ENCODE peak calls at places on chromosome 10, in nine cellular contexts. R is vagina, G is transverse colon, Q is prostate gland, U is sigmoid colon, B is H1, A is HCT116, O is spleen, C is endothelial cell of umbilical vein. Z is an unnamed sample.

GRCh38 chr10:13441476-13441875 is 87.3 kb downstream of the BEND7 start:
- DNase-seq in B (no peak), Q (no peak), C (no peak), O (no peak), A (no peak), U (no peak), G (no peak), R (no peak), Z (no peak)

GRCh38 chr10:97355571-97355975 is 21.0 kb upstream of the FRAT2 start:
- DNase-seq in G (peak), B (no peak), C (peak), O (no peak), Q (peak), U (no peak), A (no peak), R (no peak), Z (no peak)

GRCh38 chr10:93465806-93466675 is 16.1 kb downstream of the MYOF start:
- DNase-seq in G (peak), B (no peak), Q (peak), O (no peak), C (peak), R (no peak), A (peak), U (peak), Z (no peak)

GRCh38 chr10:77965294-77965693 is 38.7 kb upstream of the DLG5 start:
- DNase-seq in C (no peak), O (no peak), B (no peak), A (no peak), G (no peak), U (no peak), R (no peak), Q (no peak), Z (no peak)

GRCh38 chr10:21399392-21400015 is 126.0 kb downstream of the SKIDA1 start:
- DNase-seq in R (no peak), B (no peak), G (no peak), O (no peak), A (no peak), U (no peak), C (peak), Q (peak), Z (no peak)

GRCh38 chr10:72738476-72738875 is 46.5 kb downstream of the MCU start:
- DNase-seq in U (no peak), R (no peak), Q (no peak), C (peak), O (no peak), G (no peak), A (no peak), B (no peak), Z (no peak)

GRCh38 chr10:49075743-49076142 is 39.6 kb downstream of the VSTM4 start:
- DNase-seq in G (no peak), C (no peak), O (no peak), U (no peak), B (no peak), Q (no peak), R (no peak), A (no peak), Z (no peak)

GRCh38 chr10:42961776-42962119 is 115.1 kb upstream of the RET start:
- DNase-seq in B (no peak), A (no peak), O (peak), G (peak), Q (no peak), R (no peak), C (no peak), U (peak), Z (no peak)

GRCh38 chr10:125027889-125028288 is 86.0 kb downstream of the ZRANB1 start:
- DNase-seq in R (no peak), U (no peak), C (no peak), Q (no peak), O (no peak), A (no peak), B (no peak), G (no peak), Z (no peak)

GRCh38 chr10:58868736-58869435 is 307.6 kb upstream of the PHYHIPL start:
- DNase-seq in Q (no peak), B (no peak), A (no peak), U (no peak), R (no peak), G (no peak), C (no peak), O (no peak), Z (no peak)

GRCh38 chr10:124351481-124352220 is 67.1 kb downstream of the OAT start:
- DNase-seq in G (no peak), R (no peak), C (no peak), B (no peak), Q (no peak), A (no peak), O (peak), U (no peak), Z (no peak)

GRCh38 chr10:58460157-58460556 is 52.5 kb upstream of the BICC1 start:
- DNase-seq in R (no peak), O (no peak), B (no peak), G (no peak), Q (no peak), A (no peak), C (no peak), U (no peak), Z (no peak)

GRCh38 chr10:120782336-120782735 is 68.8 kb upstream of the WDR11 start:
- DNase-seq in A (no peak), B (no peak), C (no peak), U (no peak), Q (no peak), R (no peak), O (no peak), G (no peak), Z (no peak)

GRCh38 chr10:124081547-124082140 is 11.8 kb downstream of the CHST15 start:
- DNase-seq in Q (no peak), B (no peak), G (no peak), A (no peak), R (no peak), C (no peak), U (no peak), O (no peak), Z (no peak)

GRCh38 chr10:31929986-31930675 is 1.5 kb upstream of the ARHGAP12 start:
- DNase-seq in O (no peak), R (no peak), G (no peak), A (no peak), U (no peak), B (no peak), Q (peak), C (peak), Z (no peak)

GRCh38 chr10:103692421-103693069 is 162.8 kb downstream of the SH3PXD2A start:
- DNase-seq in G (peak), C (no peak), B (no peak), U (no peak), A (no peak), O (no peak), R (no peak), Q (no peak), Z (peak)

GRCh38 chr10:51895209-51895608 is 195.8 kb upstream of the CSTF2T start:
- DNase-seq in U (peak), O (no peak), Q (no peak), A (no peak), B (no peak), R (no peak), G (no peak), C (no peak), Z (no peak)

GRCh38 chr10:108598831-108599230 is 1324.5 kb downstream of the XPNPEP1 start:
- DNase-seq in O (no peak), B (no peak), A (no peak), Q (no peak), R (no peak), U (no peak), C (no peak), G (no peak), Z (no peak)

GRCh38 chr10:70191906-70192305 is 21.6 kb upstream of the SAR1A start:
- DNase-seq in Q (no peak), O (no peak), B (no peak), R (no peak), C (no peak), U (no peak), A (no peak), G (no peak), Z (no peak)

GRCh38 chr10:92126100-92126650 is 164.7 kb downstream of the CPEB3 start:
- DNase-seq in O (no peak), C (peak), A (no peak), U (no peak), Q (no peak), B (no peak), R (no peak), G (no peak), Z (no peak)

GRCh38 chr10:90718185-90718584 is 139.7 kb downstream of the HTR7 start:
- DNase-seq in U (no peak), A (no peak), G (no peak), B (no peak), Q (no peak), R (no peak), O (no peak), C (no peak), Z (no peak)

GRCh38 chr10:100909506-100910260 is 3.1 kb upstream of the SLF2 start:
- DNase-seq in G (no peak), C (peak), B (no peak), Q (no peak), O (no peak), R (no peak), A (no peak), U (no peak), Z (no peak)

GRCh38 chr10:83801983-83802382 is 337.3 kb upstream of the GHITM start:
- DNase-seq in R (no peak), Q (no peak), C (no peak), G (no peak), O (no peak), B (no peak), U (no peak), A (no peak), Z (no peak)

GRCh38 chr10:109205929-109206585 is 717.3 kb downstream of the XPNPEP1 start:
- DNase-seq in B (no peak), O (no peak), C (no peak), G (no peak), A (no peak), U (no peak), R (no peak), Q (no peak), Z (no peak)

GRCh38 chr10:124898493-124898892 is 43.4 kb upstream of the ZRANB1 start:
- DNase-seq in G (peak), A (no peak), U (no peak), O (no peak), Q (no peak), B (no peak), C (no peak), R (no peak), Z (no peak)

GRCh38 chr10:109504401-109504800 is 418.9 kb downstream of the XPNPEP1 start:
- DNase-seq in Q (no peak), O (no peak), B (no peak), U (no peak), A (no peak), C (no peak), G (no peak), R (no peak), Z (no peak)

GRCh38 chr10:11593612-11594011 is 17.8 kb downstream of the USP6NL start:
- DNase-seq in U (no peak), G (peak), C (no peak), B (no peak), O (no peak), A (no peak), Q (no peak), R (no peak), Z (no peak)

GRCh38 chr10:6046458-6047325 is 15.5 kb downstream of the IL2RA start:
- DNase-seq in G (no peak), C (no peak), A (no peak), B (no peak), R (peak), O (no peak), U (peak), Q (no peak), Z (no peak)

GRCh38 chr10:6047326-6047611 is 14.9 kb downstream of the IL2RA start:
- DNase-seq in U (no peak), A (no peak), Q (no peak), O (no peak), B (no peak), R (peak), C (no peak), G (no peak), Z (no peak)

GRCh38 chr10:6044060-6044459 is 18.1 kb downstream of the IL2RA start:
- DNase-seq in B (no peak), A (no peak), C (no peak), R (no peak), O (no peak), U (peak), G (no peak), Q (no peak), Z (no peak)

GRCh38 chr10:6045600-6046457 is 16.3 kb downstream of the IL2RA start:
- DNase-seq in B (no peak), G (no peak), C (no peak), U (peak), Q (no peak), R (peak), O (no peak), A (no peak), Z (no peak)

GRCh38 chr10:6044651-6045599 is 17.2 kb downstream of the IL2RA start:
- DNase-seq in O (no peak), Q (no peak), R (peak), U (peak), B (no peak), C (no peak), A (no peak), G (no peak), Z (no peak)
- TF ChIP-seq POLR2AphosphoS5 in O (no peak), Q (no peak), R (no peak), U (no peak), B (no peak), C (no peak), A (no peak), G (no peak), Z (no peak)

DNA sequence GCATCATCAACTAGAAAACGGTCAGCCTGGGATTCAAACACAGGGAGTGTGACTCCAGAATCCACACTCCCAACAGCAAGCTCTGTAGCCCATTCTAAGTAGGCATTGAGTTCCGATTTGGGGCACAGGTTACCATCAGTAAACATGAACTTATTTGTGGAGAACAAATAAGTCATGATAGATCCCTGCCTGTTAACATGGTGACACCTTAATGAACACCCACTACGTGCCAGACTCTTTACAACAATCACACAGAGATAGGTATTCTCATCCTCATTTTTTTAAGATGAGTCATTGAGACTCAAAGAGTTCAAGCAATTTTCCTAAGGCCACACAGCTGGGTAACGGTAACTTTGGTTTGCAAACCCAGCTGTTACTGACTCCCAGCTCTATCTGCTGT is 91.5 kb downstream of the LYZL2 start:
- DNase-seq in Q (no peak), A (no peak), B (no peak), C (no peak), O (no peak), R (no peak), U (no peak), G (no peak), Z (no peak)
- TF ChIP-seq POLR2A in Q (no peak), A (no peak), B (no peak), C (no peak), O (no peak), R (no peak), U (no peak), G (no peak), Z (no peak)

GRCh38 chr10:96321822-96322221 is 17.6 kb downstream of the DNTT start:
- DNase-seq in O (no peak), C (no peak), G (no peak), R (no peak), Q (no peak), B (no peak), A (no peak), U (no peak), Z (no peak)
- TF ChIP-seq POLR2AphosphoS5 in O (no peak), C (no peak), G (no peak), R (no peak), Q (no peak), B (no peak), A (no peak), U (no peak), Z (no peak)

GRCh38 chr10:95873139-95873538 is 34.6 kb upstream of the CC2D2B start:
- DNase-seq in A (no peak), R (no peak), Q (no peak), G (no peak), C (no peak), O (no peak), B (no peak), U (no peak), Z (no peak)
- TF ChIP-seq POLR2A in A (no peak), R (no peak), Q (no peak), G (no peak), C (no peak), O (no peak), B (no peak), U (no peak), Z (no peak)

GRCh38 chr10:130411496-130412070 is 275.4 kb downstream of the GLRX3 start:
- DNase-seq in Q (no peak), U (peak), O (no peak), G (no peak), B (no peak), R (peak), A (no peak), C (no peak), Z (no peak)

GRCh38 chr10:130412317-130412716 is 276.1 kb downstream of the GLRX3 start:
- DNase-seq in C (no peak), U (peak), G (no peak), O (no peak), A (no peak), B (no peak), R (peak), Q (no peak), Z (no peak)

GRCh38 chr10:130407052-130407451 is 270.9 kb downstream of the GLRX3 start:
- DNase-seq in U (no peak), B (no peak), O (no peak), Q (no peak), C (no peak), G (no peak), R (no peak), A (no peak), Z (no peak)

GRCh38 chr10:130409346-130409745 is 273.2 kb downstream of the GLRX3 start:
- DNase-seq in G (no peak), R (no peak), U (no peak), C (no peak), Q (no peak), B (no peak), O (no peak), A (no peak), Z (no peak)

DNA sequence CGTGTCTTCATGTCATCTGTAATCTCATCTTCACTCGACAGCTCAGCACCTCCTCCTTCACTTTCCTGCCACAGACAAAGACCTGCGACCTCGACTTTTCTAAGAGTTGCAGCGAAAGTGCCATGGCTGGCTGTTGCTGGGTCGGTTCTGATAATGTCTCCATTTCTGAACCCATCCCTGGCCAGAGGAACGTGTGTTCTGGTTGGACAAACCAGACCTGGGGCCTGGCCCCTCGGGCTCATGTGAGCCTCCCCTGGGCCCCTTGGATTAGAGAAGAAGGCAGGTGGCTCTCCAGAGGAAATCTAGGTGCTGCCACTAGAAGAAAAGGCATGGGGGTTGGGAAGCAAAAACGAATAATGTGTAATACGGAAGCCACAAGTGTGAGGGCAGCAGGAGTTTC is 273.7 kb downstream of the GLRX3 start:
- DNase-seq in O (no peak), U (no peak), R (peak), B (no peak), G (no peak), Q (no peak), A (no peak), C (no peak), Z (no peak)
- TF ChIP-seq POLR2AphosphoS5 in O (no peak), U (no peak), R (no peak), B (no peak), G (no peak), Q (no peak), A (no peak), C (no peak), Z (no peak)

DNA sequence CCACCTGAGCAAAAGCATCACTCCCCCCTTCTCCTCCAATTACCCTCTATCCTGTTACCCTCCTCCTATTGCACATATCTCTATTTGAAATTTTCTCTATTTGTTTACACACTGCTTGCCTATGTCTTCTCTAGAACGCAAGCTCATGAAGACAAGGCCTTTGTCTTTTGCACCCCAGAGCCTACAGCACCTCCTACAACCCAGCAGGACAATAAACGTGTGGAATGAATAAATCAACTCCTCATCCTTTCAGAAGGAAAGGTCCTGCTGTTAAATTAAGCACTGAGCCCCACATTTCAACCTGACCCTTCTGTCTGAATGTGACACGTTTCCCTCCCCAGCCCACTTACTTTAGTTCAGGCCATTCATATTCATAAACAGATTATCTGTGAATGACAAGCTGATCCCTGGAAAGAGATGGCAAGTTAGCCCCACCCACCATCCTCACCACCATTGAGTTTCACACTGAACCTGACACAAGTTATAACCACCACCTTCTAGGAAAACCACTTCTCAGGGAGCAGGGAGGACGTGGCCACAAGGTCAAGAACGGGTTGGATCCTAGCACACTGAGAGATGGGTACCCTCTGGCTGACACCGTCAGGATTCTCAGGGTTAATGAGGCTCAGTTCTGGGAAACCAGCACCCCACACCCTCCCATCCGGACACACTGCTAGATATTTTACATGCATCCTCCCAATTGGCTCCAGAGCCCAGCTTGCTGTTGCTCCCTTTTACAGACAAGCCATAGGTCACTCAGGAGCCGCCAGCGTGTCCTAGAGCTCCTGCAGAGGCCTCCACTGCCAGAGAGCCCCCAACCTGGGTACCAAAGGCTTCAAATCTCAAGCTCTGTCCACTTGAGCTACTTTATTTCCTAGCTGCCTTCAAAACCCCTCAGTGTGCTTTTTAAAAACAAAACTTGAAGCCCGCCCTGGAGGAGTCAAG is 933 bp downstream of the PRTFDC1 start:
- DNase-seq in Q (no peak), B (peak), R (no peak), C (peak), G (peak), A (no peak), U (no peak), O (no peak), Z (no peak)
- TF ChIP-seq POLR2A in Q (no peak), B (peak), R (no peak), C (no peak), G (no peak), A (no peak), U (no peak), O (no peak), Z (no peak)

GRCh38 chr10:79070611-79071534 is 2.1 kb downstream of the ZMIZ1 start:
- DNase-seq in C (peak), G (peak), O (peak), R (no peak), B (no peak), U (peak), A (no peak), Q (peak), Z (no peak)
- TF ChIP-seq POLR2AphosphoS5 in C (no peak), G (peak), O (peak), R (peak), B (no peak), U (peak), A (no peak), Q (peak), Z (no peak)

GRCh38 chr10:79207726-79208125 is 139.0 kb downstream of the ZMIZ1 start:
- DNase-seq in Q (no peak), U (no peak), B (no peak), R (no peak), O (no peak), C (no peak), G (no peak), A (no peak), Z (no peak)
- TF ChIP-seq POLR2A in Q (no peak), U (no peak), B (no peak), R (no peak), O (no peak), C (no peak), G (no peak), A (no peak), Z (no peak)

DNA sequence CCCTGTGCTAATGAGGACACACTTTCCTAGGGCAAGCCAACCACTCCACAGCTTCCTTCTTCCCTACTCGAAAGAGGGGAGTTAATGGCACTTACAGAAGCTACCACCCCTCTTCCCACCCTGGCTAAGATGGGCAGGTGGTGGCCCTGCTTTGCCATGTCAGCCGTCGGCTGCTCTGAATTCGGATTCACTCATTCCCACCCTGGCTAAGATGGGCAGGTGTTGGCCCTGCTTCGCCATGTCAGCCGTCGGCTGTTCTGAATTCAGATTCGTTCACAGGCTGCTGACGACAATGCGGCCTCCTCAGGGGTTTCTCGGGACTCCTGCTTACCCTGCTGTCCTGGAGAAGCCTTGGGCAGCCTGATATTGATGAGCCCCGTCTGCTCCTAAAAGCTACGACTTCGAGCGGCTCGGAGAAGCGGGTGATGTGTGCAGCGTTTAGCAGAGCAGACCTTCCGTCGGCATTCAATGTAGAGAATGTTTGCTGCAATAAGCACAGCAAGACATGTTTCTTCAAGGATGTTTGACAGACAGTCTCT is 56.2 kb upstream of the PPP2R2D start:
- DNase-seq in G (no peak), Q (no peak), U (no peak), B (no peak), A (no peak), R (no peak), O (peak), C (no peak), Z (no peak)
- TF ChIP-seq POLR2AphosphoS5 in G (no peak), Q (no peak), U (no peak), B (no peak), A (no peak), R (no peak), O (no peak), C (no peak), Z (no peak)

Z was measured in GM12892.